ENCODE peak calls at places on chromosomes 2 and 18, in five cellular contexts. I is ELR; D is right lobe of liver; N is stimulated activated CD4-positive, alpha-beta T cell treated with anti-CD3 and anti-CD28 coated beads, Interleukin-2, amount 100 ng/mL, for 4 hours; Z is omental fat pad. J is an unnamed sample.

GRCh38 chr2:170712653-170713279 is 2.4 kb upstream of the SP5 start:
- DNase-seq in I (no peak), D (no peak), N (no peak), Z (no peak), J (no peak)

GRCh38 chr2:29655391-29656086 is 265.8 kb downstream of the ALK start:
- DNase-seq in I (no peak), D (no peak), N (no peak), Z (no peak), J (peak; percentile 34)

GRCh38 chr2:234481301-234481700 is 15.6 kb downstream of the ARL4C start:
- DNase-seq in I (no peak), D (no peak), N (no peak), Z (no peak), J (no peak)

GRCh38 chr2:238700122-238700457 is 147.8 kb upstream of the TWIST2 start:
- DNase-seq in I (peak; percentile 33), D (no peak), N (no peak), Z (peak; percentile 33), J (no peak)

GRCh38 chr18:48351216-48352050 is 57.8 kb downstream of the ZBTB7C start:
- DNase-seq in I (no peak), D (no peak), N (no peak), Z (no peak), J (no peak)

GRCh38 chr2:234550511-234551107 is 53.7 kb upstream of the ARL4C start:
- DNase-seq in I (peak; percentile 85), D (peak; percentile 57), N (peak; percentile 17), Z (no peak), J (peak; percentile 85)

GRCh38 chr2:96960271-96960955 is 26.0 kb downstream of the FAM178B start:
- DNase-seq in I (peak; percentile 84), D (peak; percentile 88), N (peak; percentile 74), Z (peak; percentile 87), J (peak; percentile 74)

GRCh38 chr2:69798909-69799526 is 30.4 kb upstream of the GMCL1 start:
- DNase-seq in I (peak; percentile 70), D (no peak), N (no peak), Z (no peak), J (peak; percentile 30)

GRCh38 chr18:40866013-40866644 is 1088.9 kb upstream of the PIK3C3 start:
- DNase-seq in I (peak; percentile 44), D (no peak), N (no peak), Z (no peak), J (peak; percentile 49)

GRCh38 chr2:11056614-11057013 is 98.7 kb upstream of the SLC66A3 start:
- DNase-seq in I (peak; percentile 84), D (no peak), N (no peak), Z (no peak), J (peak; percentile 90)

GRCh38 chr2:37625781-37626548 is 45.5 kb downstream of the CDC42EP3 start:
- DNase-seq in I (no peak), D (no peak), N (peak; percentile 56), Z (no peak), J (peak; percentile 66)

GRCh38 chr2:15334650-15335326 is 226.3 kb downstream of the NBAS start:
- DNase-seq in I (peak; percentile 14), D (no peak), N (no peak), Z (no peak), J (peak; percentile 39)

GRCh38 chr2:16125614-16126125 is 185.3 kb downstream of the MYCN start:
- DNase-seq in I (no peak), D (no peak), N (no peak), Z (no peak), J (no peak)

GRCh38 chr18:48997985-48998831 is 47.4 kb upstream of the SMAD7 start:
- DNase-seq in I (peak; percentile 99), D (peak; percentile 38), N (no peak), Z (no peak), J (peak; percentile 94)

GRCh38 chr18:49249523-49249922 is 210.9 kb downstream of the DYM start:
- DNase-seq in I (peak; percentile 93), D (no peak), N (no peak), Z (no peak), J (peak; percentile 88)

GRCh38 chr2:40353236-40353635 is 98.7 kb downstream of the SLC8A1 start:
- DNase-seq in I (no peak), D (no peak), N (no peak), Z (no peak), J (no peak)

GRCh38 chr18:73153271-73153670 is 285.5 kb upstream of the NETO1 start:
- DNase-seq in I (peak; percentile 8), D (no peak), N (no peak), Z (no peak), J (no peak)

GRCh38 chr2:105180491-105180972 is 61.0 kb upstream of the GPR45 start:
- DNase-seq in I (no peak), D (no peak), N (no peak), Z (no peak), J (no peak)

GRCh38 chr2:21710496-21710895 is 586.7 kb downstream of the TDRD15 start:
- DNase-seq in I (no peak), D (no peak), N (no peak), Z (no peak), J (no peak)

GRCh38 chr2:33459745-33460144 is 16.7 kb upstream of the RASGRP3 start:
- DNase-seq in I (no peak), D (no peak), N (no peak), Z (no peak), J (no peak)

GRCh38 chr2:196018037-196018436 is 50.6 kb downstream of the DNAH7 start:
- DNase-seq in I (no peak), D (no peak), N (no peak), Z (no peak), J (no peak)

GRCh38 chr2:67260348-67261277 is 136.5 kb upstream of the ETAA1 start:
- DNase-seq in I (peak; percentile 99), D (peak; percentile 18), N (no peak), Z (peak; percentile 25), J (peak; percentile 90)

GRCh38 chr2:47062721-47063120 is 92.4 kb downstream of the STPG4 start:
- DNase-seq in I (no peak), D (no peak), N (no peak), Z (no peak), J (no peak)

GRCh38 chr18:66316708-66317107 is 287.2 kb downstream of the CDH19 start:
- DNase-seq in I (no peak), D (no peak), N (no peak), Z (no peak), J (no peak)

GRCh38 chr18:54119524-54120019 is 104.9 kb downstream of the MBD2 start:
- DNase-seq in I (peak; percentile 66), D (no peak), N (peak; percentile 3), Z (no peak), J (peak; percentile 55)

J was measured in LHCN-M2.